ENCODE peak calls at places on chromosomes 6 and 20, in five cellular contexts. P is Peyer's patch; N is PC-3; Y is GM23248; M is CD8-positive, alpha-beta T cell. D is an unnamed sample. For H3K4me1, the result is how much of the 10 kb centered on the place peaks cover.

GRCh38 chr20:36847009-36847709 is 28.8 kb upstream of the TLDC2 start:
- DNase-seq in N (no peak), Y (peak), M (no peak), P (no peak), D (peak)

GRCh38 chr6:148203281-148203925 is 139.2 kb upstream of the SASH1 start:
- DNase-seq in N (no peak), M (no peak), Y (peak), P (no peak), D (peak)

GRCh38 chr20:39070484-39071231 is 108.5 kb downstream of the DHX35 start:
- DNase-seq in Y (peak), P (no peak), M (no peak), N (peak), D (peak)

GRCh38 chr20:64268180-64268579 is 12.6 kb downstream of the PCMTD2 start:
- DNase-seq in Y (no peak), M (no peak), N (no peak), P (no peak), D (no peak)

GRCh38 chr6:111487656-111488055 is 4.6 kb upstream of the REV3L start:
- DNase-seq in N (peak), P (no peak), Y (peak), M (no peak), D (no peak)

GRCh38 chr6:6169141-6169540 is 151.3 kb downstream of the F13A1 start:
- DNase-seq in Y (no peak), N (no peak), P (no peak), M (no peak), D (no peak)

GRCh38 chr20:63095718-63096654 is 89.2 kb upstream of the BHLHE23 start:
- DNase-seq in P (peak), Y (no peak), M (no peak), N (no peak), D (peak)

GRCh38 chr6:149028767-149029405 is 282.1 kb downstream of the UST start:
- DNase-seq in M (peak), Y (peak), N (peak), P (no peak), D (no peak)

GRCh38 chr6:29826271-29826670 is 1.4 kb upstream of the HLA-G start:
- DNase-seq in P (no peak), M (no peak), N (peak), Y (peak), D (no peak)

GRCh38 chr20:517221-517620 is 26.4 kb downstream of the CSNK2A1 start:
- DNase-seq in P (no peak), N (no peak), M (no peak), Y (no peak), D (no peak)

GRCh38 chr6:163263196-163263595 is 151.3 kb upstream of the QKI start:
- DNase-seq in P (no peak), M (no peak), Y (no peak), N (no peak), D (no peak)

GRCh38 chr6:105591053-105591452 is 188.2 kb upstream of the PREP start:
- DNase-seq in M (no peak), N (peak), P (no peak), Y (peak), D (peak)

GRCh38 chr20:51497542-51498467 is 44.7 kb downstream of the NFATC2 start:
- DNase-seq in M (peak), Y (peak), N (no peak), P (no peak), D (peak)

GRCh38 chr20:43710370-43711044 is 16.3 kb downstream of the GTSF1L start:
- DNase-seq in M (no peak), P (no peak), N (no peak), Y (no peak), D (no peak)

GRCh38 chr6:11214438-11214837 is 18.0 kb downstream of the NEDD9 start:
- DNase-seq in Y (no peak), M (no peak), P (no peak), N (no peak), D (no peak)

GRCh38 chr6:111173946-111174345 is 86.6 kb downstream of the SLC16A10 start:
- DNase-seq in P (no peak), M (no peak), N (no peak), Y (no peak), D (no peak)

DNA sequence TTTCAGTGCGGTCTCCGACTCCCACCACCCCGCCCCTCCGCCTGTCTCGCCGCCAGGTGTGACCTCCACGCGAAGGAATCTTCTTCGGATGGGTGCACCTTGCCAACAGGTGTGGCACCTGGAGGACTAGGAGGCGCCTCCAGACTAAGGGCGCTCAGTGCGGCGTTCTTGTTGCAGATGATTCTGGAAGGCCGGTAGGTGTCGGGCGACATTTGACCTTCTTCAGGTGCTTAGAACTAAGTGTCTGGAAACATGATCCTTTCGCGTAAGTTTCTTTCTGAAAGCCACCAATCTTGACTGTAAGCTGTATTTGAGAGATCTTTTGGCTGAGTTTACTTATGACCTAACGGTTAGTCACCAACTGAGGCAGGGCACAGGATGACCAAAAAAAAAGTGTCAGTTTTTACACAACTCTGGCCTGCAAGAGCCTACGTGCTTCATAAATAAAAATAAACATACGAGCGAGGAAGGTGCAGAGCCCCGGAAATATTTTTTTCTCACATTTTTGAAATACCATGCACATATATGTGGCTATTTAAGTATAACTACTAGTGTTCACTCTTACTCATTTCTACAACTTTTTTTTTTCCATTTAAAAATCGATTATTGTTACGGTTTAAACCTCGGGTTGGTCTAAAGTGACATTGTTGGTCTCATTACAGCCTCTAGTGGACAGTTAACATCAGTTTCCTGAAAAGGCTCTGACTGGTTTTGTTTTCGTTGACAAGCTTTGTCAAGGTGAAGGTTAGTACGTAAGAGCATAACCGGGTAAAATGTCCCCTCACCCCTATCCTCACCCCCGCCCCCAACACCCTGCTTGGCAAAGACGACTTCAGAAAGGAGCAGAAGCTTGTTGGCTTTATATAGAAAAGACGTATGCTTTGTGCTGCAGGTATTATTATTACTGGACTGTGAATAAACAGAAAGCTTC is 1.6 kb upstream of the ATXN1 start:
- DNase-seq in N (peak), Y (peak), P (peak), M (peak), D (peak)
- H3K4me3 ChIP-seq in N (peak), Y (peak), P (peak), M (peak), D (peak)

GRCh38 chr6:16374796-16375195 is 136.4 kb downstream of the GMPR start:
- DNase-seq in P (no peak), N (no peak), Y (no peak), M (no peak), D (no peak)

GRCh38 chr6:16372029-16372776 is 133.8 kb downstream of the GMPR start:
- DNase-seq in N (no peak), M (no peak), P (no peak), Y (no peak), D (no peak)

GRCh38 chr6:16375828-16376227 is 137.4 kb downstream of the GMPR start:
- DNase-seq in N (no peak), M (no peak), Y (no peak), P (no peak), D (no peak)

GRCh38 chr6:16380220-16380809 is 141.9 kb downstream of the GMPR start:
- DNase-seq in Y (no peak), N (no peak), M (no peak), P (no peak), D (no peak)

DNA sequence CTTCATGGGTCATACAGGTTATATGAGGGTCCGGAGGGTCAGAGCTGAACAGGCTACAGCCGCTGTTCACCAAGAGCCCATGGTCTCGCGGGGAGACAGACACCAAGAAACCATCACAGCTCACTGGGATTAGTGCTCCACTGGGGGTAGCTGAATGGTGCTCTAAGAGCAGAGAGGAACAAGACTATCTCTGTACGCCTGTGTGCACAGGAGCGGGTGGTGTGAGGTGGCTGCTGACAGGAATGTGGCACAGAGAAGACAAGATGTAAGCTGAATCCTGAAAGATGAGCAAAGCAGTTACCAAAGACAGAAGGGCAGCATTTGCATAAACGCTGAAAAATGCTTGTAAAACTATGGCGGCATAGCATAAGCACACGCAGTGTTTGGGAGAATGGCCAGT is 139.1 kb downstream of the GMPR start:
- DNase-seq in N (no peak), P (no peak), Y (no peak), M (no peak), D (no peak)
- H3K4me1 ChIP-seq in N (under half), P (under half), Y (under half), M (under half), D (under half)

GRCh38 chr6:27694547-27694874 is 217.7 kb downstream of the OR2B2 start:
- DNase-seq in Y (no peak), N (no peak), P (no peak), M (no peak), D (peak)
- H3K4me3 ChIP-seq in Y (no peak), N (peak), P (peak), M (peak), D (peak)

DNA sequence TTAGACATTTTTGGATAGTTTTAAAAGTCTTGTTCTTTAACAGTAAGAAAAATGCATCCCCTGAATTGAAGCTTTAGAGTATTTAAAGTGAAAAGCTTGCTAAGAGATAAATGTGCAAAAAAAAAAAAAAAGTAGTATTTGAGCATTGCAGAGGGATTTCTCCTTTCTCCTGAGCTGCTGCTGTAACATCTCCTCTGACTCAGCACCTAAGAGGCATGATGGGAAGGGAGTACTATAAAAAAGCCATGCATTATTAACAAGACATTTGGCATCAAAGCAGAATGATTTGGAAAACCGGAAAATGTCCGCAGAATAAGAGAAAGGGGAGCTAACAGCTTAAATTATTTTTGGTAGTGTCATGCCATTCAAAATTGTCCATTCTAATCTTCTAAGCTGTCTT is 27.9 kb downstream of the B4GALT5 start:
- DNase-seq in M (no peak), P (no peak), Y (peak), N (peak), D (no peak)
- H3K4me1 ChIP-seq in M (under half), P (under half), Y (under half), N (under half), D (under half)

GRCh38 chr6:42771741-42772100 is 10.1 kb upstream of the BICRAL start:
- DNase-seq in P (no peak), Y (no peak), M (peak), N (no peak), D (peak)
- H3K4me3 ChIP-seq in P (peak), Y (no peak), M (peak), N (no peak), D (no peak)

DNA sequence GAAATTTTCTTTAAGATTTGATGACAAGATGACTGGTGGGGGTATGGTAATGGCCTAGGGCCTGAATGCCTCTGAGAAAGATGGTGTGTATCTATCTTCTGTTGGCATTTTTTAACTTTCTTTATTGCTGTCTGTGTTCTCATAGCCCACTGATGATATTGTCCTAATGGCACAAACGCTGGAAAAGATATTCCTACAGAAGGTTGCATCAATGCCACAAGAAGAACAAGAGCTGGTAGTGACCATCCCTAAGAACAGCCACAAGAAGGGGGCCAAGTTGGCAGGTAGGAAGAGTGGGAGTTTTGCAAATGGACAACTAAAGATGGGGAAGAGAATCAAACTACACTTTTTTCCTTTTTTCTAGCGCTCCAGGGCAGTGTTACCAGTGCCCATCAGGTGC is 7.5 kb downstream of the BRD2 start:
- DNase-seq in P (no peak), Y (no peak), M (no peak), N (no peak), D (peak)
- H3K4me1 ChIP-seq in P (under half), Y (under half), M (under half), N (under half), D (under half)

DNA sequence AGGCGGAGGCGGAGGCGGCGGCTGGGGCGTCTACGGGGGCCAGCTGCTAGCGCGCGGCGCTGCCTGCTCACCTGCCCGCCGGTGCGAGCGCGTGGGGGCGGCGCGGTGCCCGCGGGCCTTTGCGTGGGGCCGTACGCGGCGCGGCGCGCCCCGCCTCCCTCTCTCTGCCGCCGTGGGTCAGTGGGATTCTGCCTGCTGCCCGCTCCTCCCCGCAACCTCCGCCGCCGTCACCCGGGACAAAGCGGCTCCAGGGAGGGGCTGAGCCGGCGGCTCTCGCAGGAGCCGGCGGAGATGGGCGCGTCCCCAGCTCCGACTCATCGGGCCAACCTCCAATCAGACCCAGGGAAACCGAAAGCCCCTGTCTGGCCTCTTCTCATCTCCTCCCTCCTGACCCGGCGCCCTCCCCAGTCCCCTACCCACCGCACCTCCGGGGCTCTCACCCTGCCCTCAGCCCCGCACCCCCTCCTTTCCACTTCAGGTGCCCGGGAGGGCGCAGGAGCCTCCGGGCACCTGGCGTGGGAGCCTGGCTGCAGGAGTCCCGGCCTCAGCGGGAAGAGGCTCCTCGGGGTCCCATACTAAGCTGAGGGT is at the start of gene RCAN2:
- DNase-seq in N (peak), Y (peak), M (peak), P (peak), D (peak)
- H3K4me3 ChIP-seq in N (peak), Y (peak), M (peak), P (peak), D (peak)

GRCh38 chr6:37049990-37050853 is 44.8 kb downstream of the FGD2 start:
- DNase-seq in Y (no peak), M (peak), N (no peak), P (no peak), D (no peak)

GRCh38 chr6:37049735-37049989 is 44.2 kb downstream of the FGD2 start:
- DNase-seq in N (no peak), P (no peak), Y (no peak), M (no peak), D (no peak)

GRCh38 chr6:37050854-37051137 is 45.3 kb downstream of the FGD2 start:
- DNase-seq in P (no peak), M (no peak), N (no peak), Y (no peak), D (no peak)

GRCh38 chr6:37052027-37052628 is 46.7 kb downstream of the FGD2 start:
- DNase-seq in P (no peak), N (no peak), Y (no peak), M (no peak), D (no peak)

GRCh38 chr6:37051138-37052026 is 45.9 kb downstream of the FGD2 start:
- DNase-seq in P (peak), M (peak), N (peak), Y (peak), D (peak)
- H3K4me1 ChIP-seq in P (under half), M (half or more), N (under half), Y (under half), D (under half)

GRCh38 chr6:131062245-131063027 is 609 bp downstream of the EPB41L2 start:
- DNase-seq in P (peak), M (peak), N (no peak), Y (peak), D (peak)
- H3K4me3 ChIP-seq in P (peak), M (peak), N (peak), Y (peak), D (peak)